ENCODE peak calls at places on chromosomes 6 and 20, in seven cellular contexts. N is GM12878; J is lung microvascular endothelial cell; O is psoas muscle; Q is naive thymus-derived CD8-positive, alpha-beta T cell; G is progenitor cell of endocrine pancreas; K is stimulated activated CD4-positive, alpha-beta T cell treated with anti-CD3 and anti-CD28 coated beads, Interleukin-2, amount 100 ng/mL, for 48 hours. C is an unnamed sample.

GRCh38 chr6:80690611-80691090 is 584.2 kb downstream of the BCKDHB start:
- DNase-seq in Q (no peak), N (no peak), G (no peak), O (no peak), K (no peak), J (no peak), C (no peak)

GRCh38 chr6:2111162-2111677 is 134.2 kb downstream of the GMDS start:
- DNase-seq in J (peak), N (peak), Q (no peak), K (no peak), G (no peak), O (no peak), C (peak)

GRCh38 chr6:89079611-89080213 is 839 bp upstream of the PNRC1 start:
- DNase-seq in K (no peak), N (no peak), O (no peak), Q (peak), J (peak), G (no peak), C (peak)

GRCh38 chr20:11047559-11047958 is 373.8 kb upstream of the JAG1 start:
- DNase-seq in G (no peak), Q (no peak), J (no peak), N (no peak), K (no peak), O (no peak), C (no peak)

GRCh38 chr20:62211216-62211615 is 8.9 kb downstream of the HRH3 start:
- DNase-seq in K (no peak), N (no peak), Q (no peak), J (no peak), O (no peak), G (no peak), C (no peak)

GRCh38 chr6:151430886-151431285 is 21.0 kb downstream of the RMND1 start:
- DNase-seq in O (no peak), J (peak), Q (no peak), N (no peak), K (no peak), G (no peak), C (no peak)

GRCh38 chr20:15823718-15824117 is 749.5 kb downstream of the KIF16B start:
- DNase-seq in O (no peak), J (no peak), G (no peak), N (no peak), K (no peak), Q (no peak), C (no peak)

GRCh38 chr20:35762461-35762860 is 9.4 kb upstream of the PHF20 start:
- DNase-seq in J (no peak), O (no peak), K (no peak), N (no peak), Q (no peak), G (no peak), C (no peak)

GRCh38 chr6:53857318-53858094 is 62.7 kb downstream of the LRRC1 start:
- DNase-seq in Q (no peak), N (no peak), G (no peak), J (peak), O (no peak), K (no peak), C (no peak)

GRCh38 chr6:90294989-90295853 is 1.4 kb downstream of the BACH2 start:
- DNase-seq in G (peak), J (peak), Q (peak), N (no peak), O (peak), K (peak), C (no peak)

GRCh38 chr20:9206486-9206885 is 137.6 kb downstream of the PLCB4 start:
- DNase-seq in G (no peak), J (no peak), N (no peak), Q (no peak), O (no peak), K (no peak), C (no peak)

GRCh38 chr6:33772114-33772830 is 16.7 kb downstream of the LEMD2 start:
- DNase-seq in O (no peak), Q (no peak), G (no peak), N (no peak), K (no peak), J (no peak), C (no peak)

GRCh38 chr20:32017711-32018251 is 7.5 kb downstream of the CCM2L start:
- DNase-seq in G (peak), Q (peak), K (no peak), J (peak), O (no peak), N (no peak), C (no peak)

GRCh38 chr6:154715449-154715848 is 17.8 kb upstream of the SCAF8 start:
- DNase-seq in O (no peak), G (no peak), N (no peak), Q (no peak), J (no peak), K (no peak), C (no peak)

GRCh38 chr6:34695729-34696188 is 808 bp downstream of the ILRUN start:
- DNase-seq in J (no peak), O (no peak), K (no peak), N (no peak), G (no peak), Q (no peak), C (no peak)

GRCh38 chr6:108030223-108030622 is 44.3 kb downstream of the OSTM1 start:
- DNase-seq in O (no peak), K (no peak), J (no peak), N (no peak), G (no peak), Q (no peak), C (no peak)

GRCh38 chr6:34425132-34425497 is 754 bp downstream of the RPS10 start:
- DNase-seq in K (no peak), J (peak), O (no peak), G (no peak), Q (no peak), N (no peak), C (no peak)

GRCh38 chr20:8449120-8449519 is 317.1 kb downstream of the PLCB1 start:
- DNase-seq in O (no peak), Q (no peak), N (no peak), J (no peak), K (no peak), G (no peak), C (no peak)

GRCh38 chr6:159832941-159833340 is 32.9 kb downstream of the PNLDC1 start:
- DNase-seq in J (no peak), K (no peak), G (no peak), N (no peak), O (no peak), Q (no peak), C (no peak)

GRCh38 chr6:143037470-143037869 is 23.2 kb upstream of the AIG1 start:
- DNase-seq in Q (no peak), J (no peak), G (no peak), N (no peak), K (no peak), O (no peak), C (no peak)

GRCh38 chr6:26196846-26197683 is 109.8 kb downstream of the HFE start:
- DNase-seq in G (no peak), N (peak), O (peak), Q (peak), K (peak), J (peak), C (peak)

GRCh38 chr20:53355790-53356189 is 237.8 kb downstream of the ZNF217 start:
- DNase-seq in G (no peak), Q (no peak), N (no peak), O (no peak), K (no peak), J (no peak), C (no peak)

GRCh38 chr6:4924872-4925271 is 79.0 kb downstream of the RPP40 start:
- DNase-seq in G (no peak), Q (no peak), K (no peak), O (no peak), N (no peak), J (no peak), C (no peak)

GRCh38 chr6:16168858-16169257 is 40.0 kb downstream of the MYLIP start:
- DNase-seq in G (no peak), N (peak), O (no peak), J (peak), Q (no peak), K (no peak), C (no peak)

GRCh38 chr20:17749979-17750721 is 50.4 kb downstream of the BANF2 start:
- DNase-seq in G (no peak), N (no peak), J (peak), Q (no peak), O (peak), K (no peak), C (no peak)

GRCh38 chr20:49432562-49432961 is 49.9 kb downstream of the KCNB1 start:
- DNase-seq in Q (no peak), O (no peak), K (no peak), N (no peak), G (no peak), J (no peak), C (no peak)

GRCh38 chr6:111113731-111114438 is 26.6 kb downstream of the SLC16A10 start:
- DNase-seq in Q (peak), J (no peak), N (no peak), G (no peak), K (no peak), O (peak), C (no peak)

GRCh38 chr6:31877651-31878161 is 1.1 kb downstream of the SLC44A4 start:
- DNase-seq in K (no peak), J (no peak), O (no peak), Q (no peak), N (no peak), G (no peak), C (no peak)

GRCh38 chr6:169545956-169546355 is 155.9 kb downstream of the WDR27 start:
- DNase-seq in K (no peak), O (no peak), Q (no peak), J (no peak), G (no peak), N (no peak), C (no peak)

GRCh38 chr20:61146006-61146405 is 106.1 kb upstream of the CDH4 start:
- DNase-seq in G (no peak), Q (no peak), N (no peak), J (no peak), O (no peak), K (no peak), C (no peak)